ENCODE peak calls at places on chromosomes 5 and 9, in five cellular contexts. One of them, this sample, is unnamed.

GRCh38 chr5:145233461-145233860 is 601.7 kb downstream of the PRELID2 start:
- DNase-seq in hippocampal formation: no peak
- DNase-seq in activated T-helper 1 cell treated with Interleukin-2 at 50 U/mL for 16 hours: no peak
- DNase-seq in activated naive CD4-positive, alpha-beta T cell: no peak
- DNase-seq in psoas muscle: no peak
- DNase-seq in this sample: no peak

GRCh38 chr5:175457466-175457865 is 13.5 kb upstream of the DRD1 start:
- DNase-seq in hippocampal formation: no peak
- DNase-seq in activated T-helper 1 cell treated with Interleukin-2 at 50 U/mL for 16 hours: no peak
- DNase-seq in activated naive CD4-positive, alpha-beta T cell: no peak
- DNase-seq in psoas muscle: no peak
- DNase-seq in this sample: no peak

GRCh38 chr5:134086943-134087305 is 27.6 kb upstream of the TCF7 start:
- DNase-seq in hippocampal formation: no peak
- DNase-seq in activated T-helper 1 cell treated with Interleukin-2 at 50 U/mL for 16 hours: peak; percentile 59
- DNase-seq in activated naive CD4-positive, alpha-beta T cell: peak; percentile 66
- DNase-seq in psoas muscle: no peak
- DNase-seq in this sample: no peak

GRCh38 chr5:159021360-159022177 is 78.1 kb downstream of the EBF1 start:
- DNase-seq in hippocampal formation: no peak
- DNase-seq in activated T-helper 1 cell treated with Interleukin-2 at 50 U/mL for 16 hours: no peak
- DNase-seq in activated naive CD4-positive, alpha-beta T cell: no peak
- DNase-seq in psoas muscle: no peak
- DNase-seq in this sample: no peak

GRCh38 chr9:127779136-127779981 is 893 bp upstream of the SH2D3C start:
- DNase-seq in hippocampal formation: no peak
- DNase-seq in activated T-helper 1 cell treated with Interleukin-2 at 50 U/mL for 16 hours: no peak
- DNase-seq in activated naive CD4-positive, alpha-beta T cell: no peak
- DNase-seq in psoas muscle: no peak
- DNase-seq in this sample: no peak

GRCh38 chr9:7370378-7370777 is 429.2 kb downstream of the DMAC1 start:
- DNase-seq in hippocampal formation: peak; percentile 26
- DNase-seq in activated T-helper 1 cell treated with Interleukin-2 at 50 U/mL for 16 hours: no peak
- DNase-seq in activated naive CD4-positive, alpha-beta T cell: no peak
- DNase-seq in psoas muscle: no peak
- DNase-seq in this sample: no peak

GRCh38 chr9:69571032-69571431 is 101.1 kb downstream of the APBA1 start:
- DNase-seq in hippocampal formation: no peak
- DNase-seq in activated T-helper 1 cell treated with Interleukin-2 at 50 U/mL for 16 hours: no peak
- DNase-seq in activated naive CD4-positive, alpha-beta T cell: no peak
- DNase-seq in psoas muscle: no peak
- DNase-seq in this sample: no peak

GRCh38 chr5:137453476-137454080 is 45.5 kb downstream of the SPOCK1 start:
- DNase-seq in hippocampal formation: no peak
- DNase-seq in activated T-helper 1 cell treated with Interleukin-2 at 50 U/mL for 16 hours: no peak
- DNase-seq in activated naive CD4-positive, alpha-beta T cell: no peak
- DNase-seq in psoas muscle: no peak
- DNase-seq in this sample: no peak

This sample was measured in GOT3.